ENCODE peak calls at places on chromosomes 2 and 18, in five cellular contexts. F is lower lobe of right lung, T is fibroblast of lung, P is kidney epithelial cell, Y is IMR-90. I is an unnamed sample.
A peak's percentile ranks its signal among the peaks of the same experiment; 100 is the strongest.

GRCh38 chr2:162401871-162402270 is 57.9 kb downstream of the GCA start:
- DNase-seq in P (no peak), Y (no peak), T (no peak), F (no peak), I (no peak)

GRCh38 chr2:189153608-189154007 is 26.0 kb downstream of the COL5A2 start:
- DNase-seq in P (no peak), Y (peak; percentile 89), F (no peak), T (peak; percentile 99), I (peak; percentile 84)

GRCh38 chr2:96113951-96114350 is 2.4 kb downstream of the ADRA2B start:
- DNase-seq in F (peak; percentile 14), T (no peak), P (no peak), Y (no peak), I (no peak)

GRCh38 chr18:23779696-23780303 is 90.5 kb downstream of the LAMA3 start:
- DNase-seq in Y (peak; percentile 28), T (no peak), P (peak; percentile 23), F (no peak), I (peak; percentile 69)

GRCh38 chr2:168436840-168437239 is 19.2 kb upstream of the CERS6 start:
- DNase-seq in F (no peak), Y (no peak), P (no peak), T (no peak), I (no peak)

GRCh38 chr18:66342577-66342976 is 261.3 kb downstream of the CDH19 start:
- DNase-seq in Y (no peak), T (no peak), F (no peak), P (no peak), I (no peak)

GRCh38 chr2:113084249-113085000 is 16.7 kb downstream of the IL1F10 start:
- DNase-seq in P (no peak), T (peak; percentile 18), Y (no peak), F (no peak), I (no peak)

GRCh38 chr2:84481702-84482101 is 22.6 kb upstream of the SUCLG1 start:
- DNase-seq in Y (peak; percentile 77), P (peak; percentile 31), F (no peak), T (peak; percentile 42), I (peak; percentile 74)

GRCh38 chr2:106638043-106638442 is 150.9 kb downstream of the CD8B2 start:
- DNase-seq in P (no peak), T (peak; percentile 24), F (no peak), Y (peak; percentile 1), I (peak; percentile 20)

GRCh38 chr18:3217930-3218647 is 1.7 kb downstream of the MYOM1 start:
- DNase-seq in F (no peak), T (peak; percentile 20), Y (no peak), P (no peak), I (no peak)

GRCh38 chr2:149806651-149807050 is 219.1 kb upstream of the MMADHC start:
- DNase-seq in P (no peak), Y (no peak), F (no peak), T (no peak), I (no peak)

GRCh38 chr2:172232638-172233253 is 130.0 kb upstream of the DLX2 start:
- DNase-seq in Y (peak; percentile 62), F (no peak), T (peak; percentile 47), P (no peak), I (no peak)

GRCh38 chr2:24919100-24919976 is 699 bp downstream of the ADCY3 start:
- DNase-seq in F (no peak), T (peak; percentile 23), P (no peak), Y (peak; percentile 12), I (peak; percentile 31)

GRCh38 chr2:119117408-119117807 is 41.1 kb downstream of the C1QL2 start:
- DNase-seq in Y (no peak), F (no peak), P (no peak), T (no peak), I (no peak)

GRCh38 chr2:5734866-5735861 is 43.0 kb downstream of the SOX11 start:
- DNase-seq in P (no peak), F (no peak), T (no peak), Y (no peak), I (no peak)

GRCh38 chr2:105324732-105325131 is 4.8 kb downstream of the TGFBRAP1 start:
- DNase-seq in Y (peak; percentile 62), F (no peak), P (no peak), T (no peak), I (peak; percentile 86)

GRCh38 chr2:62175728-62176127 is 20.2 kb upstream of the B3GNT2 start:
- DNase-seq in F (no peak), Y (no peak), P (no peak), T (no peak), I (no peak)

GRCh38 chr2:170475878-170476277 is 239.3 kb upstream of the SP5 start:
- DNase-seq in Y (no peak), T (no peak), P (no peak), F (no peak), I (no peak)

GRCh38 chr2:16666453-16666801 is 793 bp upstream of the CYRIA start:
- DNase-seq in T (peak; percentile 80), F (no peak), Y (peak; percentile 79), P (no peak), I (peak; percentile 15)

GRCh38 chr18:34887881-34888580 is 153.2 kb upstream of the MAPRE2 start:
- DNase-seq in Y (no peak), P (no peak), F (no peak), T (no peak), I (no peak)

GRCh38 chr2:224024270-224024669 is 14.8 kb downstream of the SERPINE2 start:
- DNase-seq in P (no peak), F (no peak), Y (no peak), T (no peak), I (no peak)

GRCh38 chr2:20599001-20599600 is 51.8 kb downstream of the HS1BP3 start:
- DNase-seq in T (no peak), P (no peak), F (peak; percentile 53), Y (no peak), I (no peak)

GRCh38 chr2:135694711-135695110 is 46.9 kb upstream of the UBXN4 start:
- DNase-seq in P (no peak), T (peak; percentile 25), Y (peak; percentile 7), F (no peak), I (peak; percentile 23)

GRCh38 chr2:152071518-152071917 is 27.3 kb downstream of the CACNB4 start:
- DNase-seq in F (no peak), P (no peak), Y (no peak), T (no peak), I (no peak)

GRCh38 chr2:233690444-233690843 is 2.2 kb upstream of the UGT1A6 start:
- DNase-seq in Y (peak; percentile 3), T (no peak), P (peak; percentile 23), F (no peak), I (no peak)

GRCh38 chr2:133532919-133533318 is 35.3 kb downstream of the NCKAP5 start:
- DNase-seq in P (no peak), Y (peak; percentile 47), T (peak; percentile 32), F (no peak), I (no peak)

GRCh38 chr2:112870851-112871830 is 34.6 kb upstream of the IL1B start:
- DNase-seq in F (no peak), P (no peak), T (no peak), Y (no peak), I (no peak)

GRCh38 chr2:169765523-169765922 is 31.9 kb downstream of the KLHL23 start:
- DNase-seq in T (peak; percentile 27), P (no peak), Y (peak; percentile 78), F (no peak), I (no peak)

GRCh38 chr2:237084444-237084843 is 1.2 kb upstream of the COPS8 start:
- DNase-seq in P (no peak), F (no peak), T (no peak), Y (no peak), I (no peak)
- H3K4me3 ChIP-seq in P (no peak overlapping the region), F (no peak overlapping the region), T (no peak overlapping the region), Y (no peak overlapping the region), I (peak overlapping the region; percentile 94)

GRCh38 chr2:239962890-239963591 is 62.1 kb downstream of the NDUFA10 start:
- DNase-seq in Y (no peak), T (no peak), P (no peak), F (no peak), I (no peak)

GRCh38 chr2:239961662-239962220 is 63.4 kb downstream of the NDUFA10 start:
- DNase-seq in P (no peak), F (no peak), Y (no peak), T (no peak), I (no peak)

GRCh38 chr2:239963646-239964205 is 61.4 kb downstream of the NDUFA10 start:
- DNase-seq in F (no peak), T (no peak), P (no peak), Y (no peak), I (no peak)

GRCh38 chr2:239959059-239959971 is 65.8 kb downstream of the NDUFA10 start:
- DNase-seq in F (no peak), T (no peak), P (no peak), Y (peak; percentile 15), I (peak; percentile 13)

GRCh38 chr2:239960929-239961661 is 64.0 kb downstream of the NDUFA10 start:
- DNase-seq in Y (no peak), T (no peak), F (no peak), P (no peak), I (no peak)
- TF ChIP-seq CTCF in Y (no peak), T (no peak), F (no peak), P (no peak), I (no peak)

GRCh38 chr2:199916980-199917379 is 5.9 kb downstream of the C2orf69 start:
- DNase-seq in F (no peak), P (no peak), T (no peak), Y (no peak), I (no peak)
- H3K4me3 ChIP-seq in F (no peak overlapping the region), P (no peak overlapping the region), T (no peak overlapping the region), Y (no peak overlapping the region), I (no peak overlapping the region)

GRCh38 chr2:10239561-10239967 is 63.1 kb upstream of the HPCAL1 start:
- DNase-seq in F (peak; percentile 21), P (no peak), Y (no peak), T (no peak), I (no peak)
- TF ChIP-seq CTCF in F (no peak), P (peak; percentile 32), Y (peak; percentile 5), T (no peak), I (no peak)

DNA sequence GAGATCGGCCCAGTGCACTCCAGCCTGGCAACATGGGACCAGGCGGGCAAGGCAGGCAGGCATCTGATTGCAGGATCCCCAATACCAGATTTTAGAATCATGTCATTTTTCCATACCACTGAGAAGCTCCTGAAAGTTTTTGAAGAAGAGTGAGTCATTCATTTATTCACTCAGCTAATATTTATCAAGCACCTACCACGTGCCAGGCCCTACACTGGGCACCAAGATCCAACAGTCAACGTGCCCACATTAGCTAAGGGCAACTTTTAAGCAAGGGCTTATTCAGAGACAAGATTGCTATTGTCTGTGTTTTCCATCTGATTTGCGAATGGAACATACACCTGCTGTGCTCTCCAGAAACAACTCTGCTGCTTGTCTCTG is 126.8 kb upstream of the LGALSL start:
- DNase-seq in T (no peak), Y (no peak), F (no peak), P (no peak), I (no peak)
- H3K4me3 ChIP-seq in T (no peak overlapping the region), Y (no peak overlapping the region), F (peak overlapping the region; percentile 25), P (no peak overlapping the region), I (no peak overlapping the region)

GRCh38 chr18:32550958-32551357 is 80.3 kb upstream of the GAREM1 start:
- DNase-seq in F (no peak), P (no peak), T (no peak), Y (no peak), I (no peak)
- TF ChIP-seq CTCF in F (no peak), P (peak; percentile 19), T (no peak), Y (no peak), I (no peak)

GRCh38 chr2:39437522-39438296 is 624 bp upstream of the MAP4K3 start:
- DNase-seq in P (no peak), F (peak; percentile 67), T (peak; percentile 32), Y (peak; percentile 31), I (no peak)
- H3K4me3 ChIP-seq in P (peak overlapping the region; percentile 86), F (peak overlapping the region; percentile 90), T (peak overlapping the region; percentile 88), Y (peak overlapping the region; percentile 97), I (peak overlapping the region; percentile 92)